ENCODE peak calls at places on chromosomes 1 and 21, in six cellular contexts. One of them, this sample, is unnamed. For H3K4me1 and H3K27me3, the result is how much of the 10 kb centered on the place peaks cover.

GRCh38 chr1:173202430-173203145 is 4.5 kb downstream of the TNFSF4 start:
- DNase-seq in left ventricle myocardium inferior: no peak
- DNase-seq in ovary: no peak
- DNase-seq in adrenal gland: no peak
- DNase-seq in GM23338: peak
- DNase-seq in BE2C: peak
- DNase-seq in this sample: no peak

GRCh38 chr1:168483531-168483930 is 60.3 kb downstream of the XCL2 start:
- DNase-seq in ovary: no peak
- DNase-seq in left ventricle myocardium inferior: no peak
- DNase-seq in GM23338: no peak
- DNase-seq in adrenal gland: no peak
- DNase-seq in BE2C: no peak
- DNase-seq in this sample: no peak

GRCh38 chr1:218460367-218460766 is 115.2 kb downstream of the TGFB2 start:
- DNase-seq in BE2C: no peak
- DNase-seq in adrenal gland: no peak
- DNase-seq in left ventricle myocardium inferior: no peak
- DNase-seq in GM23338: peak
- DNase-seq in ovary: peak
- DNase-seq in this sample: peak

GRCh38 chr1:91744973-91745648 is 140.8 kb downstream of the TGFBR3 start:
- DNase-seq in BE2C: no peak
- DNase-seq in GM23338: no peak
- DNase-seq in left ventricle myocardium inferior: peak
- DNase-seq in adrenal gland: peak
- DNase-seq in ovary: no peak
- DNase-seq in this sample: no peak

GRCh38 chr1:2412773-2413494 is 570 bp upstream of the PEX10 start:
- DNase-seq in BE2C: no peak
- DNase-seq in ovary: no peak
- DNase-seq in left ventricle myocardium inferior: no peak
- DNase-seq in adrenal gland: no peak
- DNase-seq in GM23338: no peak
- DNase-seq in this sample: peak

GRCh38 chr1:151145158-151146071 is 1.0 kb downstream of the SEMA6C start:
- DNase-seq in left ventricle myocardium inferior: peak
- DNase-seq in adrenal gland: peak
- DNase-seq in GM23338: peak
- DNase-seq in BE2C: no peak
- DNase-seq in ovary: peak
- DNase-seq in this sample: peak

GRCh38 chr1:45722809-45723208 is 27.6 kb downstream of the IPP start:
- DNase-seq in BE2C: no peak
- DNase-seq in ovary: no peak
- DNase-seq in left ventricle myocardium inferior: no peak
- DNase-seq in GM23338: no peak
- DNase-seq in adrenal gland: no peak
- DNase-seq in this sample: no peak

GRCh38 chr1:233240367-233240766 is 55.2 kb downstream of the PCNX2 start:
- DNase-seq in adrenal gland: no peak
- DNase-seq in GM23338: no peak
- DNase-seq in left ventricle myocardium inferior: no peak
- DNase-seq in BE2C: no peak
- DNase-seq in ovary: no peak
- DNase-seq in this sample: no peak

GRCh38 chr21:28142692-28143091 is 850.0 kb downstream of the LTN1 start:
- DNase-seq in left ventricle myocardium inferior: no peak
- DNase-seq in ovary: no peak
- DNase-seq in adrenal gland: no peak
- DNase-seq in GM23338: no peak
- DNase-seq in BE2C: no peak
- DNase-seq in this sample: peak

GRCh38 chr21:27425172-27425571 is 458.3 kb upstream of the ADAMTS5 start:
- DNase-seq in ovary: no peak
- DNase-seq in BE2C: peak
- DNase-seq in left ventricle myocardium inferior: no peak
- DNase-seq in adrenal gland: no peak
- DNase-seq in GM23338: peak
- DNase-seq in this sample: no peak

GRCh38 chr1:2650967-2651645 is 18.3 kb upstream of the MMEL1 start:
- DNase-seq in BE2C: no peak
- DNase-seq in adrenal gland: no peak
- DNase-seq in left ventricle myocardium inferior: peak
- DNase-seq in GM23338: no peak
- DNase-seq in ovary: peak
- DNase-seq in this sample: peak

GRCh38 chr1:168504064-168504837 is 39.5 kb downstream of the XCL2 start:
- DNase-seq in BE2C: no peak
- DNase-seq in left ventricle myocardium inferior: no peak
- DNase-seq in ovary: no peak
- DNase-seq in GM23338: no peak
- DNase-seq in adrenal gland: peak
- DNase-seq in this sample: no peak

GRCh38 chr1:240706150-240706904 is 94.4 kb upstream of the GREM2 start:
- DNase-seq in left ventricle myocardium inferior: no peak
- DNase-seq in adrenal gland: peak
- DNase-seq in BE2C: no peak
- DNase-seq in ovary: no peak
- DNase-seq in GM23338: no peak
- DNase-seq in this sample: no peak

GRCh38 chr1:53328490-53329182 is 766 bp upstream of the LRP8 start:
- DNase-seq in BE2C: no peak
- DNase-seq in adrenal gland: no peak
- DNase-seq in GM23338: peak
- DNase-seq in ovary: no peak
- DNase-seq in left ventricle myocardium inferior: no peak
- DNase-seq in this sample: peak

GRCh38 chr1:31394628-31395193 is 18.3 kb upstream of the SERINC2 start:
- DNase-seq in GM23338: peak
- DNase-seq in ovary: peak
- DNase-seq in BE2C: peak
- DNase-seq in left ventricle myocardium inferior: peak
- DNase-seq in adrenal gland: peak
- DNase-seq in this sample: peak

GRCh38 chr1:40650075-40650474 is 15.4 kb downstream of the RIMS3 start:
- DNase-seq in adrenal gland: peak
- DNase-seq in ovary: no peak
- DNase-seq in left ventricle myocardium inferior: no peak
- DNase-seq in BE2C: no peak
- DNase-seq in GM23338: peak
- DNase-seq in this sample: no peak

GRCh38 chr1:186304982-186305949 is 69.8 kb downstream of the TPR start:
- DNase-seq in adrenal gland: no peak
- DNase-seq in BE2C: peak
- DNase-seq in left ventricle myocardium inferior: no peak
- DNase-seq in ovary: no peak
- DNase-seq in GM23338: peak
- DNase-seq in this sample: no peak

GRCh38 chr1:186188004-186188539 is 187.0 kb downstream of the TPR start:
- DNase-seq in ovary: no peak
- DNase-seq in BE2C: no peak
- DNase-seq in adrenal gland: no peak
- DNase-seq in left ventricle myocardium inferior: no peak
- DNase-seq in GM23338: no peak
- DNase-seq in this sample: no peak

GRCh38 chr1:89149229-89149628 is 23.3 kb upstream of the GBP2 start:
- DNase-seq in ovary: no peak
- DNase-seq in adrenal gland: peak
- DNase-seq in BE2C: peak
- DNase-seq in left ventricle myocardium inferior: peak
- DNase-seq in GM23338: peak
- DNase-seq in this sample: no peak

GRCh38 chr1:244653439-244654283 is 735 bp downstream of the DESI2 start:
- DNase-seq in GM23338: peak
- DNase-seq in ovary: no peak
- DNase-seq in left ventricle myocardium inferior: no peak
- DNase-seq in BE2C: no peak
- DNase-seq in adrenal gland: no peak
- DNase-seq in this sample: no peak

GRCh38 chr1:12588695-12589094 is 29.3 kb downstream of the DHRS3 start:
- DNase-seq in adrenal gland: no peak
- DNase-seq in GM23338: no peak
- DNase-seq in left ventricle myocardium inferior: no peak
- DNase-seq in ovary: no peak
- DNase-seq in BE2C: no peak
- DNase-seq in this sample: no peak

GRCh38 chr1:234486858-234487830 is 8.2 kb upstream of the TARBP1 start:
- DNase-seq in ovary: no peak
- DNase-seq in left ventricle myocardium inferior: no peak
- DNase-seq in adrenal gland: no peak
- DNase-seq in GM23338: no peak
- DNase-seq in BE2C: peak
- DNase-seq in this sample: no peak

GRCh38 chr21:38479641-38480515 is 18.4 kb downstream of the ERG start:
- DNase-seq in GM23338: no peak
- DNase-seq in BE2C: no peak
- DNase-seq in adrenal gland: no peak
- DNase-seq in ovary: no peak
- DNase-seq in left ventricle myocardium inferior: no peak
- DNase-seq in this sample: no peak

GRCh38 chr1:2240251-2241156 is 12.4 kb downstream of the SKI start:
- DNase-seq in GM23338: no peak
- DNase-seq in left ventricle myocardium inferior: peak
- DNase-seq in ovary: no peak
- DNase-seq in adrenal gland: peak
- DNase-seq in BE2C: peak
- DNase-seq in this sample: peak

GRCh38 chr21:29390778-29391177 is 92.1 kb downstream of the BACH1 start:
- DNase-seq in ovary: no peak
- DNase-seq in GM23338: no peak
- DNase-seq in BE2C: no peak
- DNase-seq in left ventricle myocardium inferior: no peak
- DNase-seq in adrenal gland: no peak
- DNase-seq in this sample: no peak

GRCh38 chr1:212937034-212937433 is 13.3 kb upstream of the VASH2 start:
- DNase-seq in BE2C: no peak
- DNase-seq in GM23338: no peak
- DNase-seq in adrenal gland: no peak
- DNase-seq in left ventricle myocardium inferior: no peak
- DNase-seq in ovary: no peak
- DNase-seq in this sample: no peak

GRCh38 chr1:202155478-202156021 is 4.9 kb downstream of the PTPN7 start:
- DNase-seq in ovary: no peak
- DNase-seq in adrenal gland: peak
- DNase-seq in left ventricle myocardium inferior: peak
- DNase-seq in BE2C: peak
- DNase-seq in GM23338: no peak
- DNase-seq in this sample: peak

GRCh38 chr1:19698181-19698580 is 33.5 kb downstream of the HTR6 start:
- DNase-seq in BE2C: no peak
- DNase-seq in adrenal gland: no peak
- DNase-seq in left ventricle myocardium inferior: no peak
- DNase-seq in ovary: no peak
- DNase-seq in GM23338: no peak
- DNase-seq in this sample: no peak

GRCh38 chr1:32764826-32765545 is 52.2 kb downstream of the YARS1 start:
- DNase-seq in BE2C: peak
- DNase-seq in left ventricle myocardium inferior: no peak
- DNase-seq in GM23338: no peak
- DNase-seq in ovary: no peak
- DNase-seq in adrenal gland: peak
- DNase-seq in this sample: no peak
- H3K4me1 ChIP-seq in BE2C: under half
- H3K4me1 ChIP-seq in left ventricle myocardium inferior: under half
- H3K4me1 ChIP-seq in GM23338: half or more
- H3K4me1 ChIP-seq in ovary: under half
- H3K4me1 ChIP-seq in adrenal gland: half or more
- H3K4me1 ChIP-seq in this sample: under half

GRCh38 chr21:21968810-21969588 is 970.8 kb downstream of the NCAM2 start:
- DNase-seq in GM23338: no peak
- DNase-seq in adrenal gland: no peak
- DNase-seq in ovary: no peak
- DNase-seq in left ventricle myocardium inferior: no peak
- DNase-seq in BE2C: no peak
- DNase-seq in this sample: no peak

GRCh38 chr21:21971384-21971783 is 973.2 kb downstream of the NCAM2 start:
- DNase-seq in left ventricle myocardium inferior: no peak
- DNase-seq in ovary: no peak
- DNase-seq in adrenal gland: no peak
- DNase-seq in BE2C: no peak
- DNase-seq in GM23338: no peak
- DNase-seq in this sample: no peak

DNA sequence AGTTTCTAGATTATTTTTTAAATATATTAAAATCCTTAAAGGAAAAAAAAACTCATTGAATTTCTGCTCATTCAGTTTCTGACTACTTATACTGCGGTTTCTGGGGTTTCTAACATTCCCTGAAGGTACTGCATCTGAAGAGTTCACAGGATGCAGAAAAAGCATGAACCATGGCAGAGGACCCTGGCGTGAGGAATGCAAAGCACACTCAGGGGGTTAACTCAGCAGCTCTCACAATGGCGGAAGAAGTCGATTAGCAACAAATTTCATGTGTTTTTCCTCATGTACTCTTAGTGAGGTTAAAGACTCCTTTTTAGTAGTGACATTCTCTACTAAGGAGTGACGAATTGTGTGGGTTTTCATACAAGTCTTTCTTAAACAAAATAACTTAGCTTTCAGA is 975.6 kb downstream of the NCAM2 start:
- DNase-seq in ovary: no peak
- DNase-seq in GM23338: peak
- DNase-seq in left ventricle myocardium inferior: no peak
- DNase-seq in adrenal gland: no peak
- DNase-seq in BE2C: no peak
- DNase-seq in this sample: no peak
- TF ChIP-seq CTCF in ovary: no peak
- TF ChIP-seq CTCF in GM23338: no peak
- TF ChIP-seq CTCF in left ventricle myocardium inferior: no peak
- TF ChIP-seq CTCF in adrenal gland: no peak
- TF ChIP-seq CTCF in BE2C: no peak
- TF ChIP-seq CTCF in this sample: no peak

GRCh38 chr1:10865518-10866313 is 69.3 kb upstream of the CASZ1 start:
- DNase-seq in left ventricle myocardium inferior: no peak
- DNase-seq in adrenal gland: no peak
- DNase-seq in BE2C: no peak
- DNase-seq in ovary: no peak
- DNase-seq in GM23338: peak
- DNase-seq in this sample: no peak
- H3K27me3 ChIP-seq in left ventricle myocardium inferior: half or more
- H3K27me3 ChIP-seq in adrenal gland: under half
- H3K27me3 ChIP-seq in BE2C: under half
- H3K27me3 ChIP-seq in ovary: under half
- H3K27me3 ChIP-seq in GM23338: under half
- H3K27me3 ChIP-seq in this sample: half or more

DNA sequence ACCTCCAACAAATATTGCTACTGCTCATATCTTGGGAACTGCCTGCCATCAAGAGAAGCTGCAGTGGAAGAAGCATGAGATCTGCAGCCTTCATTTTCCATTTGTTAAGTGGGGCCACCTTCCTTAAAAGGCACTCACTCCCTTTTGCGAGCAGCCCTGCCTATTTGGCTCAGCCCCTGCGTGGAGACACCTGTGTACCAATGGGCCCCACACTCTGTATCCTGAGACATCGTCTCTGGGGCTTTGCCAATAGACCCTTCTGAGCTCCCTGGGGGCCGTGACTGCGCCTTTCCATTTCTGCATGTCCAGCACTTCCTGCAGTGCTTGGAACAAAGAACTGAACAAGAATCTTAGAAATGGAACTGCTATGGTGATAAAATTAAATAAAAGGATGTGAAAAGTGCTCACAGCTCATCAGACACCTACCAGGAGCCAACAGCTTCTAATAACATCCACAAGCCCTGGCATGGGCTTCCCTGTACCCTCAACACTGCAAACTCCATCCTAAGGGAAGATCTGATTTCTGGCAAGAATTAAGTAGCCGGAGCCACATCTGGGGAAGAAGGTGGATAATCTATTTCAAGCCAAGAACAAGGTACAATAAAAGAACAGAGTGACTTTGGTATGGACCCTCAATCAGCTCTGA is 36.7 kb downstream of the PARP1 start:
- DNase-seq in BE2C: no peak
- DNase-seq in ovary: no peak
- DNase-seq in GM23338: no peak
- DNase-seq in left ventricle myocardium inferior: no peak
- DNase-seq in adrenal gland: no peak
- DNase-seq in this sample: no peak
- H3K4me1 ChIP-seq in BE2C: under half
- H3K4me1 ChIP-seq in ovary: under half
- H3K4me1 ChIP-seq in GM23338: under half
- H3K4me1 ChIP-seq in left ventricle myocardium inferior: half or more
- H3K4me1 ChIP-seq in adrenal gland: under half
- H3K4me1 ChIP-seq in this sample: under half